ENCODE peak calls at places on chromosome 22, in six cellular contexts. One of them, this sample, is unnamed.
A peak's percentile ranks its signal among the peaks of the same experiment; 100 is the strongest.

GRCh38 chr22:37897805-37898204 is 8.3 kb upstream of the MICALL1 start:
- DNase-seq in IMR-90: no peak
- DNase-seq in mesendoderm: no peak
- DNase-seq in neuronal stem cell: no peak
- DNase-seq in trophoblast cell: peak; percentile 81
- DNase-seq in mesenchymal stem cell: no peak
- DNase-seq in this sample: no peak

GRCh38 chr22:45968751-45969413 is 8.1 kb downstream of the WNT7B start:
- DNase-seq in IMR-90: peak; percentile 92
- DNase-seq in mesendoderm: no peak
- DNase-seq in neuronal stem cell: no peak
- DNase-seq in trophoblast cell: no peak
- DNase-seq in mesenchymal stem cell: peak; percentile 67
- DNase-seq in this sample: no peak

GRCh38 chr22:49296561-49296960 is 531.1 kb downstream of the BRD1 start:
- DNase-seq in IMR-90: no peak
- DNase-seq in mesendoderm: no peak
- DNase-seq in neuronal stem cell: no peak
- DNase-seq in trophoblast cell: no peak
- DNase-seq in mesenchymal stem cell: no peak
- DNase-seq in this sample: peak; percentile 19

GRCh38 chr22:32619614-32620426 is 145.2 kb downstream of the FBXO7 start:
- DNase-seq in IMR-90: peak; percentile 89
- DNase-seq in mesendoderm: no peak
- DNase-seq in neuronal stem cell: no peak
- DNase-seq in trophoblast cell: peak; percentile 69
- DNase-seq in mesenchymal stem cell: peak; percentile 82
- DNase-seq in this sample: no peak

GRCh38 chr22:27220349-27220748 is 563.0 kb downstream of the MIAT start:
- DNase-seq in IMR-90: peak; percentile 89
- DNase-seq in mesendoderm: no peak
- DNase-seq in neuronal stem cell: no peak
- DNase-seq in trophoblast cell: no peak
- DNase-seq in mesenchymal stem cell: peak; percentile 93
- DNase-seq in this sample: no peak

GRCh38 chr22:27820896-27821866 is 19.6 kb upstream of the MN1 start:
- DNase-seq in IMR-90: no peak
- DNase-seq in mesendoderm: peak; percentile 25
- DNase-seq in neuronal stem cell: no peak
- DNase-seq in trophoblast cell: no peak
- DNase-seq in mesenchymal stem cell: no peak
- DNase-seq in this sample: no peak

GRCh38 chr22:37416389-37416788 is 10.9 kb downstream of the ELFN2 start:
- DNase-seq in IMR-90: no peak
- DNase-seq in mesendoderm: no peak
- DNase-seq in neuronal stem cell: no peak
- DNase-seq in trophoblast cell: no peak
- DNase-seq in mesenchymal stem cell: no peak
- DNase-seq in this sample: no peak

GRCh38 chr22:37139762-37140161 is 10.0 kb downstream of the IL2RB start:
- DNase-seq in IMR-90: no peak
- DNase-seq in mesendoderm: peak; percentile 37
- DNase-seq in neuronal stem cell: no peak
- DNase-seq in trophoblast cell: no peak
- DNase-seq in mesenchymal stem cell: no peak
- DNase-seq in this sample: no peak

GRCh38 chr22:42285604-42286003 is 15.2 kb upstream of the TCF20 start:
- DNase-seq in IMR-90: no peak
- DNase-seq in mesendoderm: no peak
- DNase-seq in neuronal stem cell: no peak
- DNase-seq in trophoblast cell: no peak
- DNase-seq in mesenchymal stem cell: no peak
- DNase-seq in this sample: no peak
- H2AK5ac ChIP-seq in IMR-90: no peak overlapping the region
- H2AK5ac ChIP-seq in mesendoderm: peak overlapping the region; percentile 24
- H2AK5ac ChIP-seq in neuronal stem cell: no peak overlapping the region
- H2AK5ac ChIP-seq in trophoblast cell: no peak overlapping the region
- H2AK5ac ChIP-seq in mesenchymal stem cell: no peak overlapping the region
- H2AK5ac ChIP-seq in this sample: no peak overlapping the region

GRCh38 chr22:17920992-17921650 is 103.2 kb downstream of the MICAL3 start:
- DNase-seq in IMR-90: no peak
- DNase-seq in mesendoderm: peak; percentile 54
- DNase-seq in neuronal stem cell: no peak
- DNase-seq in trophoblast cell: peak; percentile 49
- DNase-seq in mesenchymal stem cell: no peak
- DNase-seq in this sample: no peak

GRCh38 chr22:17920145-17920605 is 104.2 kb downstream of the MICAL3 start:
- DNase-seq in IMR-90: peak; percentile 62
- DNase-seq in mesendoderm: peak; percentile 92
- DNase-seq in neuronal stem cell: no peak
- DNase-seq in trophoblast cell: peak; percentile 85
- DNase-seq in mesenchymal stem cell: peak; percentile 71
- DNase-seq in this sample: peak; percentile 68

GRCh38 chr22:17917490-17917983 is 106.8 kb downstream of the MICAL3 start:
- DNase-seq in IMR-90: no peak
- DNase-seq in mesendoderm: no peak
- DNase-seq in neuronal stem cell: no peak
- DNase-seq in trophoblast cell: peak; percentile 58
- DNase-seq in mesenchymal stem cell: no peak
- DNase-seq in this sample: no peak

GRCh38 chr22:17919276-17920144 is 104.9 kb downstream of the MICAL3 start:
- DNase-seq in IMR-90: no peak
- DNase-seq in mesendoderm: peak; percentile 48
- DNase-seq in neuronal stem cell: no peak
- DNase-seq in trophoblast cell: peak; percentile 39
- DNase-seq in mesenchymal stem cell: peak; percentile 21
- DNase-seq in this sample: peak; percentile 57

DNA sequence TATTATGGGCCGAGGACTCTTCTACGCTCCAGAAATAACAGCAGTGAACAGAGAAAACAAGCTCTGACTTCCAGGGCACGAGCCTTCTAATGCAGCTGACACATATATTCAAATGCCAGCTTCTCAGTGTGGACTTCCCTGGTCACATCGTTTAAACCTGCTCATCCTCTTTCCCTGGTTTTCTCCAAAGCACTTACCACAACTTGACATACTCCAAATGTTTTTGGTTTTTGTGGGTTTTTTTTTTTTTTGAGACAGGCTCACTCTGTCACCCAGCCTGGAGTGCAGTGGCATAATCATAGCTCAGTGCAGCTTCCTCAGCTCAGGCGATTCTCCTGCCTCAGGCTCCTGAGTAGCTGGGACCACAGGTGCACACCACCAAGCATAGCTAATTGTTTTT is 105.5 kb downstream of the MICAL3 start:
- DNase-seq in IMR-90: peak; percentile 64
- DNase-seq in mesendoderm: no peak
- DNase-seq in neuronal stem cell: no peak
- DNase-seq in trophoblast cell: peak; percentile 79
- DNase-seq in mesenchymal stem cell: peak; percentile 70
- DNase-seq in this sample: no peak
- H3K4me1 ChIP-seq in IMR-90: peaks cover 26% of the 10 kb centered on the region
- H3K4me1 ChIP-seq in mesendoderm: peaks cover 19% of the 10 kb centered on the region
- H3K4me1 ChIP-seq in neuronal stem cell: peaks cover 17% of the 10 kb centered on the region
- H3K4me1 ChIP-seq in trophoblast cell: peaks cover 44% of the 10 kb centered on the region
- H3K4me1 ChIP-seq in mesenchymal stem cell: peaks cover 48% of the 10 kb centered on the region
- H3K4me1 ChIP-seq in this sample: peaks cover 16% of the 10 kb centered on the region

DNA sequence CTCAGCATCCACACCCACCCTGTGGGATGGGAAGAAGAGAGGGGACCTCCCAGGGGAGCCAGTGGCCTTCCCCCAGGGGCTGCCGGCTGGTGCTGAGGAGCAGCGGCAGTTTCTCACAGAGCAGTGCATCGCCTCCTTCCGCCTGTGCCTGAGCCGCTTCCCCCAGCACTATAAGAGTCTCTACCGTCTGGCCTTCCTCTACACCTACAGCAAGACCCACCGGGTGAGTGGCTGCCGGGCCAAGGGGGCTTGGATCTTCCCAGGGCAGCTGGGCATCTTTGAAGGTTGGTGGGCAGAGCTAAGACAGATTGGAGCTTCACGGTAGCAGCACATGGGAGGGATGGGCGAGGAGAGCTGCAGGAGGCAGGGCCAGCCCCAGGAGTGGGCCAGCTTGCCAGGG is 61.8 kb upstream of the SUSD2 start:
- DNase-seq in IMR-90: no peak
- DNase-seq in mesendoderm: no peak
- DNase-seq in neuronal stem cell: no peak
- DNase-seq in trophoblast cell: no peak
- DNase-seq in mesenchymal stem cell: no peak
- DNase-seq in this sample: no peak
- H2AK5ac ChIP-seq in IMR-90: no peak overlapping the region
- H2AK5ac ChIP-seq in mesendoderm: no peak overlapping the region
- H2AK5ac ChIP-seq in neuronal stem cell: no peak overlapping the region
- H2AK5ac ChIP-seq in trophoblast cell: no peak overlapping the region
- H2AK5ac ChIP-seq in mesenchymal stem cell: no peak overlapping the region
- H2AK5ac ChIP-seq in this sample: no peak overlapping the region

GRCh38 chr22:39983346-39983745 is 11.4 kb upstream of the FAM83F start:
- DNase-seq in IMR-90: no peak
- DNase-seq in mesendoderm: no peak
- DNase-seq in neuronal stem cell: no peak
- DNase-seq in trophoblast cell: no peak
- DNase-seq in mesenchymal stem cell: no peak
- DNase-seq in this sample: no peak
- H3K4me1 ChIP-seq in IMR-90: no peaks in the 10 kb centered on the region
- H3K4me1 ChIP-seq in mesendoderm: no peaks in the 10 kb centered on the region
- H3K4me1 ChIP-seq in neuronal stem cell: no peaks in the 10 kb centered on the region
- H3K4me1 ChIP-seq in trophoblast cell: no peaks in the 10 kb centered on the region
- H3K4me1 ChIP-seq in mesenchymal stem cell: peaks cover 2% of the 10 kb centered on the region
- H3K4me1 ChIP-seq in this sample: no peaks in the 10 kb centered on the region

DNA sequence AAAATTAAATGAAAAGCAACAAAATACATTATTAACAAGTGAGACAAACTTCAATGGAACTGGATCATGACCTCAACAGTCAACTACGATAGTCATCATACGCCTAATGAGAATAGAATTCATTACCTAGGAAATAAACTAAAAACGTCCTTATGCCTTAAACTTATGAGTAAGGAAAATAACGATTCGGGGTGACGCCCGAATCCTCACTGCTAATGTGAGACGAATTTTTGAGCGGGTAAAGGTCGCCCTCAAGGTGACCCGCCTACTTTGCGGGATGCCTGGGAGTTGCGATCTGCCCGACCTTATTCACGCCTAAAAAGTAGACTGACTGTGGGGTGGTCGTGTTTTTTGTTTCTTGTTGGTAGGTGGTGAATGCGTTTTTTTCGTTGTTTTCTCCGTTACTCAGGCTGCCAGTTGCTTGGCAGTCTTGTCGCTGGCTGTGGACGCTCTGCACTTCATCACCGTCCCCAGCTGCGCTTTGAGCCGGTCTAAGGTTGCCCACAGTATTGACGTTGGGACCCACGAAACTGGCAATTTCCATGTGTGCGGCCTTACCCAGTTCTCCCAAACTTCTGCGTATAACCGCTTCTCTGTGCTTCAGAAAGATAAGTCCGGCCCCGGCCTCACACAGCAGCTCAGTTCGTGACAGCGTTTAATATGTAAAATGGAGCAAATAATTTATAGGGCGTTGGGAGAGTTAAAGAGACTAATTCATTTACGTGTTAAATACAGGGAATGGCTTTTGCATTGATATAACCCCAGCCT is 593 bp upstream of the POLDIP3 start:
- DNase-seq in IMR-90: peak; percentile 100
- DNase-seq in mesendoderm: peak; percentile 100
- DNase-seq in neuronal stem cell: peak; percentile 89
- DNase-seq in trophoblast cell: peak; percentile 99
- DNase-seq in mesenchymal stem cell: peak; percentile 100
- DNase-seq in this sample: peak; percentile 97
- H2AK5ac ChIP-seq in IMR-90: no peak overlapping the region
- H2AK5ac ChIP-seq in mesendoderm: no peak overlapping the region
- H2AK5ac ChIP-seq in neuronal stem cell: no peak overlapping the region
- H2AK5ac ChIP-seq in trophoblast cell: no peak overlapping the region
- H2AK5ac ChIP-seq in mesenchymal stem cell: no peak overlapping the region
- H2AK5ac ChIP-seq in this sample: no peak overlapping the region

This sample was measured in H9.